ENCODE peak calls at places on chromosomes 13 and 19, in ten cellular contexts. O is T1000, T is neuronal stem cell, E is mucosa of descending colon, A is amygdala, X is adrenal gland, H is hepatic stellate cell, K is transverse colon, Z is NCI-H345, W is RWPE2. S is an unnamed sample.

GRCh38 chr19:45179063-45179847 is 671 bp downstream of the BLOC1S3 start:
- DNase-seq in O (no peak), T (no peak), E (peak), A (no peak), X (peak), H (no peak), K (peak), Z (no peak), W (no peak), S (no peak)

GRCh38 chr13:85930108-85930507 is 130.9 kb upstream of the SLITRK6 start:
- DNase-seq in O (no peak), T (no peak), E (no peak), A (no peak), X (no peak), H (no peak), K (no peak), Z (no peak), W (no peak), S (no peak)

GRCh38 chr13:30173301-30173605 is 134.1 kb downstream of the KATNAL1 start:
- DNase-seq in O (no peak), T (no peak), E (no peak), A (no peak), X (no peak), H (no peak), K (no peak), Z (no peak), W (no peak), S (no peak)

GRCh38 chr19:57820599-57820998 is 5.9 kb upstream of the ZNF552 start:
- DNase-seq in O (no peak), T (no peak), E (no peak), A (no peak), X (no peak), H (no peak), K (no peak), Z (no peak), W (no peak), S (no peak)

GRCh38 chr19:3683866-3684816 is 16.1 kb downstream of the PIP5K1C start:
- DNase-seq in O (no peak), T (no peak), E (no peak), A (no peak), X (peak), H (no peak), K (no peak), Z (no peak), W (peak), S (no peak)

GRCh38 chr19:18173054-18173571 is 500 bp upstream of the IFI30 start:
- DNase-seq in O (no peak), T (no peak), E (peak), A (no peak), X (peak), H (peak), K (peak), Z (no peak), W (no peak), S (no peak)

GRCh38 chr13:66560189-66560588 is 669.9 kb downstream of the PCDH9 start:
- DNase-seq in O (no peak), T (no peak), E (no peak), A (no peak), X (no peak), H (no peak), K (no peak), Z (no peak), W (no peak), S (no peak)

GRCh38 chr13:52195052-52195837 is 35.8 kb upstream of the NEK3 start:
- DNase-seq in O (no peak), T (no peak), E (peak), A (peak), X (peak), H (peak), K (peak), Z (peak), W (peak), S (no peak)

GRCh38 chr19:13868663-13869062 is 8.3 kb upstream of the NANOS3 start:
- DNase-seq in O (no peak), T (no peak), E (no peak), A (no peak), X (no peak), H (no peak), K (no peak), Z (no peak), W (no peak), S (no peak)

GRCh38 chr19:55179570-55180484 is at the start of gene SYT5:
- DNase-seq in O (no peak), T (peak), E (peak), A (no peak), X (peak), H (peak), K (peak), Z (peak), W (no peak), S (no peak)

GRCh38 chr13:45406421-45406820 is 11.8 kb downstream of the SLC25A30 start:
- DNase-seq in O (no peak), T (no peak), E (no peak), A (no peak), X (no peak), H (no peak), K (no peak), Z (no peak), W (no peak), S (no peak)

GRCh38 chr19:13275016-13275722 is 125.0 kb downstream of the IER2 start:
- DNase-seq in O (no peak), T (no peak), E (no peak), A (no peak), X (no peak), H (no peak), K (no peak), Z (no peak), W (no peak), S (no peak)

GRCh38 chr19:52331757-52332156 is 4.3 kb upstream of the ZNF610 start:
- DNase-seq in O (no peak), T (no peak), E (no peak), A (no peak), X (no peak), H (no peak), K (no peak), Z (no peak), W (no peak), S (no peak)

GRCh38 chr19:35845215-35846037 is 6.9 kb downstream of the NPHS1 start:
- DNase-seq in O (no peak), T (no peak), E (peak), A (no peak), X (no peak), H (no peak), K (peak), Z (peak), W (no peak), S (no peak)

GRCh38 chr13:24161010-24161775 is 673 bp downstream of the SPATA13 start:
- DNase-seq in O (no peak), T (no peak), E (peak), A (no peak), X (peak), H (peak), K (peak), Z (peak), W (no peak), S (no peak)

GRCh38 chr19:13972368-13973155 is 20.3 kb downstream of the DCAF15 start:
- DNase-seq in O (no peak), T (no peak), E (peak), A (no peak), X (no peak), H (no peak), K (no peak), Z (no peak), W (no peak), S (no peak)

GRCh38 chr13:112897956-112898785 is 70.8 kb upstream of the MCF2L start:
- DNase-seq in O (no peak), T (no peak), E (peak), A (no peak), X (no peak), H (no peak), K (no peak), Z (no peak), W (peak), S (no peak)

GRCh38 chr19:405138-405965 is 3.6 kb downstream of the C2CD4C start:
- DNase-seq in O (no peak), T (no peak), E (peak), A (no peak), X (no peak), H (no peak), K (peak), Z (no peak), W (no peak), S (no peak)

GRCh38 chr13:76993021-76993420 is 1.1 kb downstream of the CLN5 start:
- DNase-seq in O (no peak), T (no peak), E (no peak), A (no peak), X (no peak), H (peak), K (no peak), Z (no peak), W (no peak), S (no peak)

GRCh38 chr13:79435549-79435948 is 29.5 kb upstream of the RBM26 start:
- DNase-seq in O (no peak), T (no peak), E (no peak), A (no peak), X (no peak), H (no peak), K (no peak), Z (no peak), W (no peak), S (peak)

GRCh38 chr13:100176781-100177389 is 88.0 kb downstream of the PCCA start:
- DNase-seq in O (no peak), T (no peak), E (no peak), A (no peak), X (no peak), H (no peak), K (no peak), Z (peak), W (no peak), S (peak)

GRCh38 chr13:75985132-75985531 is 349.0 kb downstream of the LMO7 start:
- DNase-seq in O (no peak), T (no peak), E (no peak), A (no peak), X (no peak), H (no peak), K (no peak), Z (no peak), W (no peak), S (no peak)

GRCh38 chr19:58059003-58059671 is at the start of gene ZNF135:
- DNase-seq in O (peak), T (peak), E (peak), A (peak), X (peak), H (peak), K (peak), Z (peak), W (no peak), S (peak)

GRCh38 chr13:33351324-33351723 is 65.8 kb upstream of the STARD13 start:
- DNase-seq in O (no peak), T (no peak), E (no peak), A (no peak), X (no peak), H (peak), K (peak), Z (no peak), W (no peak), S (peak)

GRCh38 chr13:32610538-32610937 is 24.3 kb downstream of the PDS5B start:
- DNase-seq in O (no peak), T (no peak), E (no peak), A (no peak), X (no peak), H (no peak), K (no peak), Z (no peak), W (no peak), S (no peak)

GRCh38 chr13:51625555-51626345 is 41.5 kb downstream of the WDFY2 start:
- DNase-seq in O (no peak), T (no peak), E (no peak), A (no peak), X (peak), H (no peak), K (no peak), Z (no peak), W (no peak), S (no peak)

GRCh38 chr13:46270416-46270815 is 58.7 kb downstream of the LRRC63 start:
- DNase-seq in O (no peak), T (no peak), E (no peak), A (no peak), X (no peak), H (no peak), K (no peak), Z (no peak), W (no peak), S (no peak)

GRCh38 chr13:24212674-24213073 is 52.2 kb downstream of the SPATA13 start:
- DNase-seq in O (no peak), T (no peak), E (no peak), A (no peak), X (no peak), H (no peak), K (no peak), Z (peak), W (no peak), S (no peak)

GRCh38 chr13:96982672-96983071 is 11.6 kb downstream of the OXGR1 start:
- DNase-seq in O (no peak), T (no peak), E (no peak), A (no peak), X (no peak), H (no peak), K (no peak), Z (no peak), W (no peak), S (no peak)

GRCh38 chr13:103246581-103247200 is 180.5 kb upstream of the SLC10A2 start:
- DNase-seq in O (no peak), T (no peak), E (no peak), A (no peak), X (no peak), H (no peak), K (no peak), Z (no peak), W (no peak), S (no peak)

GRCh38 chr19:14107581-14108461 is 9.7 kb downstream of the PRKACA start:
- DNase-seq in O (no peak), T (no peak), E (no peak), A (no peak), X (peak), H (peak), K (no peak), Z (no peak), W (no peak), S (no peak)

S was measured in AG09309.